ENCODE peak calls at places on chromosomes 1 and 21, in five cellular contexts. D is fibroblast of lung, V is right lobe of liver, S is left lung, W is Peyer's patch. Y is an unnamed sample.

GRCh38 chr1:74652711-74653131 is 20.9 kb downstream of the ERICH3 start:
- DNase-seq in S (no peak), V (no peak), D (peak), W (peak), Y (peak)

GRCh38 chr1:19854866-19855265 is 27.3 kb upstream of the OTUD3 start:
- DNase-seq in D (no peak), S (no peak), W (no peak), V (no peak), Y (no peak)

GRCh38 chr1:158685068-158685467 is 1.4 kb downstream of the SPTA1 start:
- DNase-seq in V (no peak), S (no peak), D (no peak), W (no peak), Y (no peak)

GRCh38 chr1:100643430-100644196 is 75.9 kb upstream of the VCAM1 start:
- DNase-seq in V (no peak), D (peak), S (no peak), W (no peak), Y (peak)

GRCh38 chr1:9306006-9306405 is 13.3 kb downstream of the SPSB1 start:
- DNase-seq in V (no peak), W (no peak), S (no peak), D (no peak), Y (no peak)

GRCh38 chr1:7478797-7479499 is 292.1 kb upstream of the VAMP3 start:
- DNase-seq in D (peak), V (no peak), W (peak), S (peak), Y (peak)

GRCh38 chr21:29697555-29698193 is 242.1 kb downstream of the GRIK1 start:
- DNase-seq in D (peak), S (no peak), W (no peak), V (no peak), Y (no peak)

GRCh38 chr1:40932004-40932403 is 47.5 kb upstream of the CTPS1 start:
- DNase-seq in S (no peak), W (peak), V (no peak), D (no peak), Y (no peak)

GRCh38 chr1:202505356-202505755 is 156.9 kb downstream of the PPP1R12B start:
- DNase-seq in S (no peak), W (no peak), V (no peak), D (peak), Y (peak)

GRCh38 chr1:186239211-186239610 is 135.8 kb downstream of the TPR start:
- DNase-seq in V (no peak), S (no peak), W (no peak), D (peak), Y (peak)

GRCh38 chr1:47424336-47424982 is 8.4 kb downstream of the FOXE3 start:
- DNase-seq in S (no peak), V (no peak), D (peak), W (peak), Y (peak)

GRCh38 chr1:11806307-11806936 is 431 bp downstream of the CLCN6 start:
- DNase-seq in S (no peak), W (no peak), D (peak), V (no peak), Y (no peak)

GRCh38 chr1:114755006-114755936 is 2.5 kb downstream of the CSDE1 start:
- DNase-seq in D (peak), S (no peak), V (no peak), W (no peak), Y (no peak)

GRCh38 chr21:31181089-31181757 is 142.9 kb upstream of the KRTAP19-8 start:
- DNase-seq in S (no peak), D (no peak), W (no peak), V (no peak), Y (no peak)

GRCh38 chr1:36344395-36344680 is 20.9 kb upstream of the EVA1B start:
- DNase-seq in V (no peak), W (no peak), S (no peak), D (no peak), Y (no peak)

GRCh38 chr1:22259581-22260282 is 116.8 kb upstream of the WNT4 start:
- DNase-seq in D (no peak), S (peak), W (peak), V (peak), Y (peak)

GRCh38 chr21:45830221-45830640 is 151.3 kb upstream of the COL6A1 start:
- DNase-seq in D (no peak), W (no peak), S (no peak), V (no peak), Y (peak)

GRCh38 chr1:180040034-180040433 is 85.4 kb downstream of the CEP350 start:
- DNase-seq in V (no peak), W (no peak), D (peak), S (no peak), Y (peak)

GRCh38 chr1:228083871-228084278 is 1.4 kb downstream of the ARF1 start:
- DNase-seq in V (peak), W (no peak), D (peak), S (peak), Y (peak)

GRCh38 chr1:24955161-24955560 is 25.1 kb upstream of the RUNX3 start:
- DNase-seq in D (peak), S (no peak), W (peak), V (peak), Y (peak)

GRCh38 chr1:243693764-243694163 is 156.3 kb downstream of the AKT3 start:
- DNase-seq in W (no peak), D (no peak), S (no peak), V (no peak), Y (no peak)

GRCh38 chr1:226047495-226047894 is 15.0 kb upstream of the H3-3A start:
- DNase-seq in S (no peak), W (no peak), V (no peak), D (peak), Y (peak)

GRCh38 chr1:40870135-40870728 is 8.1 kb upstream of the CITED4 start:
- DNase-seq in V (no peak), D (peak), S (no peak), W (no peak), Y (peak)

GRCh38 chr1:54273092-54273836 is 73.3 kb downstream of the MRPL37 start:
- DNase-seq in S (peak), D (peak), W (peak), V (peak), Y (peak)

GRCh38 chr21:39915881-39916280 is 48.6 kb downstream of the PCP4 start:
- DNase-seq in V (no peak), D (peak), W (no peak), S (no peak), Y (peak)

GRCh38 chr21:18951291-18952038 is 547.9 kb upstream of the TMPRSS15 start:
- DNase-seq in S (peak), V (no peak), D (no peak), W (peak), Y (peak)

GRCh38 chr1:247228133-247228532 is 27.7 kb upstream of the VN1R5 start:
- DNase-seq in V (no peak), D (peak), S (no peak), W (no peak), Y (peak)

GRCh38 chr1:25504706-25505560 is 38.5 kb upstream of the LDLRAP1 start:
- DNase-seq in V (no peak), S (no peak), W (no peak), D (peak), Y (no peak)

GRCh38 chr1:45375104-45376090 is 35.2 kb upstream of the MUTYH start:
- DNase-seq in D (no peak), V (no peak), W (no peak), S (no peak), Y (no peak)

GRCh38 chr1:57959727-57960300 is 536.0 kb upstream of the DAB1 start:
- DNase-seq in D (no peak), S (no peak), W (no peak), V (no peak), Y (no peak)

GRCh38 chr1:203406446-203407045 is 55.6 kb upstream of the FMOD start:
- DNase-seq in D (no peak), W (no peak), V (no peak), S (no peak), Y (no peak)

GRCh38 chr21:19343711-19344110 is 940.1 kb upstream of the TMPRSS15 start:
- DNase-seq in S (no peak), D (no peak), W (no peak), V (no peak), Y (no peak)

GRCh38 chr1:45589861-45590260 is 6.0 kb downstream of the NASP start:
- DNase-seq in S (no peak), D (no peak), W (no peak), V (no peak), Y (no peak)

GRCh38 chr1:112698366-112699310 is 8.3 kb downstream of the RHOC start:
- DNase-seq in S (peak), V (peak), W (peak), D (no peak), Y (no peak)

GRCh38 chr1:112701227-112702066 is 5.5 kb downstream of the RHOC start:
- DNase-seq in W (peak), V (no peak), D (no peak), S (no peak), Y (no peak)

GRCh38 chr1:112699425-112700144 is 7.3 kb downstream of the RHOC start:
- DNase-seq in S (no peak), V (no peak), D (no peak), W (peak), Y (no peak)

GRCh38 chr1:112702067-112702395 is 4.9 kb downstream of the RHOC start:
- DNase-seq in V (no peak), D (no peak), W (peak), S (no peak), Y (no peak)

DNA sequence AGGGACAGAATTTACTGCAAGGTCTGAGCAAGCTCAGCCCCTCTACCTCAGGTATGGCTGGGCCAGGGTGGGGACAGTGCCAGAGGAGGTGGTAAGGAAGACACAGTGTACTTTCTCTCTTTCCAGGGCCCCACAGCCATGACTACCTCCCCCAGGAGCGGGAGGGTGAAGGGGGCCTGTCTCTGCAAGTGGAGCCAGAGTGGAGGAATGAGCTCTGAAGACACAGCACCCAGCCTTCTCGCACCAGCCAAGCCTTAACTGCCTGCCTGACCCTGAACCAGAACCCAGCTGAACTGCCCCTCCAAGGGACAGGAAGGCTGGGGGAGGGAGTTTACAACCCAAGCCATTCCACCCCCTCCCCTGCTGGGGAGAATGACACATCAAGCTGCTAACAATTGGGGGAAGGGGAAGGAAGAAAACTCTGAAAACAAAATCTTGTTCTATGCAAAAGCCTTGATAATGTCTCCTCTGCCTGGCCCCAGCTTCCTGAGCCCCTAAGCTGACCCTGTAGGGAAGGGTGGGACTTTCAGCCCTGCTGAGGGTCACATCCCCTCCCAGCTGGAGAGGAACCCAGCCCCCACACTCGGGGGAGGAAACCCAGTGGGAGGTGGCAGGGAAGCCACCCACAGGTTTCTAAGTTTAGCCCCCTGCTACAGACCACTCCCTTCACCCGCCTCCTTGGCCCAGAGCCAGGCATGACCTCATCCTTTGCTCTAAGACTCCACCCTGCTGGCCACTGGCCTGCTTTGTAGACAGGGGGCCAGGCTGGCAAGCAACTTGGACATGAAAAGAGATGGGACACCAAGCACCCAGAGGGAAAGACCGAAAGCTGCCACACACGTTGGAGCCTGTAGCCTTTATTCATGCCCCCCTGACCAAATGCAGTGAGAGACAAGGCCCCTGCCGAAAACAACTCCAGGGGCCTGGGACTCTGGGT is 6.4 kb downstream of the RHOC start:
- DNase-seq in W (peak), V (peak), S (peak), D (peak), Y (peak)
- TF ChIP-seq CTCF in W (no peak), V (no peak), S (no peak), D (no peak), Y (no peak)

GRCh38 chr1:220881918-220882891 is 3.0 kb downstream of the HLX start:
- DNase-seq in W (no peak), D (no peak), V (peak), S (no peak), Y (peak)
- TF ChIP-seq CTCF in W (no peak), D (peak), V (no peak), S (peak), Y (peak)

GRCh38 chr1:28037946-28038345 is 50.5 kb downstream of the EYA3 start:
- DNase-seq in V (no peak), D (no peak), W (no peak), S (no peak), Y (no peak)

GRCh38 chr1:28039341-28039740 is 49.1 kb downstream of the EYA3 start:
- DNase-seq in D (no peak), S (no peak), W (no peak), V (no peak), Y (no peak)

GRCh38 chr1:28035420-28035819 is 53.0 kb downstream of the EYA3 start:
- DNase-seq in V (no peak), W (no peak), S (no peak), D (no peak), Y (no peak)

GRCh38 chr1:28031173-28031572 is 57.2 kb downstream of the EYA3 start:
- DNase-seq in D (no peak), W (no peak), S (no peak), V (no peak), Y (peak)

GRCh38 chr1:28036431-28036830 is 52.0 kb downstream of the EYA3 start:
- DNase-seq in D (no peak), W (no peak), S (no peak), V (no peak), Y (no peak)
- TF ChIP-seq CTCF in D (no peak), W (no peak), S (no peak), V (peak), Y (no peak)

DNA sequence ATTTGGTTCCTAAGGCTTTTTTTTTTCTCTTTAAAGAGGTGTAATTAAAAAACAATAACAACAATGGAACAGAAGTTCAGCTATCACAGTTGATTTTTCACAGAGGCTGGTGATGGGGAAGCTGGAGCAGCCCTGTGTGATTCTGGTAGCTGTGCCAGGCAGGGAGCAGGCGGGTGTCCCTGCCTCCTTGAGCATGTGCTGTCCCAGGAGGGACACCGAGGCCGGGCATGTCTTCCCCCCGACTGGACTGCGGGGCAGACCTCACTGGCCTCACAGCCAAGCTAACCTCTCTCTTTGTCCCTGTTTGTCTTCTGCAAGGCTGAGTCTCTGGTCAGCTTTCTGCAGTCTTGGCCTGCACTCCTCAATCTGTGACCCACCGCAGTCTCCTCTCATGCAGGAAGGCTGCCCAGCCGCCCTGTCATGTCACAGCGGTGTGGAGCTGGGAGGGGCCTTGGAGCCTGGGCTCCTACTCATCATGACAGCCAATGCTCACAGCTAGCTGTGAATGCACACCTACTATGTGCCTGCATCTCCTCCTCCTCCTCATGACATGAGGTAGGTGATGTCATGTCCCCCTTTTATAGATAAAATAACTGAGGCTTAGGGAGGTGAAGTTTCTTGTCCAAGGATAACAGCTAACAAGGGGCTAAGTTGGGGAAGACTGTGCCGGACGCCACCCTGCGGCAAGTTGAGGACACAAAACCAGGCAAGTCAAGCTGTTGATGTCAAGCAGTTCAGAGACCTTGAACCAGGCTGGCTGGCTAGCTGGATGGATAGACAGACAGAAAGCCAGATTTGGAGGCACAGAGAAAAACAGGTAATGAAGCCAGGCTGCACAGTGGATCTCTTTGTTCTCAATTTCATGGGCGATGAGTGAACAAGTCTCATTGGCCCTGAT is 10.2 kb upstream of the ACTL8 start:
- DNase-seq in D (no peak), S (no peak), V (no peak), W (no peak), Y (no peak)
- TF ChIP-seq CTCF in D (no peak), S (no peak), V (no peak), W (no peak), Y (peak)

DNA sequence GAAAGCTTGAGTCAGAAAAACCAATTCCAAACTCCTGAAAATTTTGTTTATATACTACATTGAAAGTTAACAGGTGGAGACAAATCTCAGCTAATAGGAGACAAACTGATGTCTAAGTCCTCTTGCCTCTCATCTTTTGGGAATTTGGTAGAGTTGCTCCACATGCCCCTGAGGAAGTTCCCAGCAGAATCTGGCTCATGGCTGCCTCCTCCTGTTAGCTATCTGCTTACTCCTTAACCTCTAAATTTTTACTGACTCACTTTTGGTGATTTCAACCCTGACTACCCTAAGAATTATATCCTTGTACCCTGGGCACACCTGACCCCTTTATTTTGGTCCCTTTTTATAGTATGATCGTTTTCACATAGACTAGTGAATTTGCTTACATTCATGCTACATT is 633.7 kb upstream of the USP24 start:
- DNase-seq in S (no peak), V (no peak), W (no peak), D (peak), Y (no peak)
- TF ChIP-seq CTCF in S (no peak), V (peak), W (no peak), D (peak), Y (peak)

GRCh38 chr1:109704173-109704572 is 7.9 kb upstream of the GSTM5 start:
- DNase-seq in S (no peak), W (no peak), V (no peak), D (no peak), Y (no peak)
- TF ChIP-seq CTCF in S (no peak), W (no peak), V (no peak), D (no peak), Y (no peak)

GRCh38 chr1:3119748-3120524 is 50.9 kb downstream of the PRDM16 start:
- DNase-seq in W (no peak), S (no peak), V (no peak), D (peak), Y (no peak)
- TF ChIP-seq CTCF in W (no peak), S (no peak), V (no peak), D (no peak), Y (no peak)

GRCh38 chr1:17338706-17339493 is 30.9 kb downstream of the PADI4 start:
- DNase-seq in D (no peak), V (no peak), W (peak), S (no peak), Y (no peak)
- TF ChIP-seq CTCF in D (peak), V (no peak), W (no peak), S (no peak), Y (peak)

DNA sequence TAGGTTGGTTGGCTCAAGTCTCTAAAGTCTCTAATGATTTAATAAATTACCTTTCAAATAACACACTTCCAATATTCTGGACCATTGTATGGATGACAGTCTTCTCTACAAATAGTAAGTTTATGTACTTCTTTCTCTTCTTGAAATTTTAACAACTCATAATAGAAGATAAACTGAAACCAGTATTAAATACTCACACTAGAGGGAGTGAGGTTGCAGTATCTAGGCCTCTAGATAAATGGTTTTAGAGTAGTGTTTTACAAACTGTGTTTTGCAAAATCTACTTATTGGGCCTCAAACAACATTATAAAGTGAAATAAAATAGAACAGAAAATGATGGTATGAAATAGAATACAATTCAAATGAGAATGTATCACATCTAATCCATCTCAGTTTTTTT is 479.9 kb upstream of the BRINP3 start:
- DNase-seq in S (no peak), D (no peak), V (no peak), W (no peak), Y (peak)
- TF ChIP-seq CTCF in S (no peak), D (peak), V (no peak), W (no peak), Y (peak)

GRCh38 chr1:85398391-85399064 is 66.4 kb downstream of the DDAH1 start:
- DNase-seq in S (no peak), V (no peak), D (peak), W (no peak), Y (peak)

GRCh38 chr1:85397490-85398044 is 67.4 kb downstream of the DDAH1 start:
- DNase-seq in V (no peak), W (no peak), S (no peak), D (no peak), Y (no peak)

GRCh38 chr1:85393490-85393889 is 71.5 kb downstream of the DDAH1 start:
- DNase-seq in S (no peak), D (no peak), W (no peak), V (no peak), Y (no peak)

GRCh38 chr1:85394130-85394529 is 70.8 kb downstream of the DDAH1 start:
- DNase-seq in D (no peak), W (no peak), S (no peak), V (no peak), Y (no peak)

DNA sequence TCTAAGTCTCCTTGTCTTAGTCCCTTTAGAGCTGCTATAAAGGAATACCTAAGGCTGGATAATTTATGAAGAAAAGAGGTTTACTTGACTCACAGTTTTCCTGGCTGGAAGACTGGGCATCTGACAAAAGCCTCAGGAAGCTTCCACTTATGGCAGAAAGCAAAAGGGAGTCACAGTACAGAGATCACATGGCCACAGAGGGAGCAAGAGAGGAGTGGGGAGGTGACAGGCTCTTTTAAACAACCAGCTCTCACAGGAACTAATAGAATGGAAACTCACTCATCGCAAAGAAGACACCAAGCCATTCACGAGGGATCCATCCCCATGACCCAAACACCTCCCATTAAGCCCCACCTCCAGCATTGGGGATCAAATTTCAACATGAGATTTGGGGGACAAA is 68.8 kb downstream of the DDAH1 start:
- DNase-seq in S (no peak), D (no peak), W (no peak), V (no peak), Y (no peak)
- TF ChIP-seq CTCF in S (no peak), D (no peak), W (no peak), V (no peak), Y (no peak)